ENCODE peak calls at places on chromosomes 5 and 9, in eight cellular contexts. K is lung; Y is right lobe of liver; G is A549; L is CD8-positive, alpha-beta T cell; H is lower lobe of right lung; S is fibroblast of lung; T is IMR-90. O is an unnamed sample.

GRCh38 chr9:21060919-21061561 is 16.7 kb downstream of the IFNB1 start:
- DNase-seq in K (no peak), Y (no peak), G (no peak), L (no peak), H (no peak), S (peak; percentile 35), T (peak; percentile 36), O (no peak)

GRCh38 chr9:121750715-121751623 is 99.5 kb downstream of the DAB2IP start:
- DNase-seq in K (no peak), Y (no peak), G (no peak), L (no peak), H (no peak), S (no peak), T (no peak), O (no peak)

GRCh38 chr5:56522972-56523371 is 289.8 kb upstream of the ANKRD55 start:
- DNase-seq in K (no peak), Y (peak; percentile 66), G (no peak), L (no peak), H (no peak), S (peak; percentile 62), T (peak; percentile 24), O (peak; percentile 64)

GRCh38 chr5:141522301-141522700 is 33.4 kb downstream of the PCDHGC5 start:
- DNase-seq in K (no peak), Y (no peak), G (no peak), L (no peak), H (no peak), S (no peak), T (no peak), O (no peak)

GRCh38 chr5:36177715-36178556 is 26.0 kb downstream of the SKP2 start:
- DNase-seq in K (no peak), Y (no peak), G (peak; percentile 56), L (no peak), H (no peak), S (peak; percentile 80), T (peak; percentile 65), O (no peak)

GRCh38 chr9:69946800-69947437 is 96.7 kb upstream of the MAMDC2 start:
- DNase-seq in K (no peak), Y (no peak), G (peak; percentile 84), L (no peak), H (no peak), S (peak; percentile 95), T (peak; percentile 94), O (no peak)

GRCh38 chr9:130537346-130538050 is 41.9 kb upstream of the FUBP3 start:
- DNase-seq in K (no peak), Y (no peak), G (no peak), L (no peak), H (no peak), S (peak; percentile 11), T (no peak), O (peak; percentile 71)

GRCh38 chr5:179310439-179311090 is 34.7 kb downstream of the ADAMTS2 start:
- DNase-seq in K (no peak), Y (peak; percentile 44), G (no peak), L (no peak), H (no peak), S (no peak), T (no peak), O (no peak)

GRCh38 chr9:135501261-135502167 is 1.0 kb downstream of the MRPS2 start:
- DNase-seq in K (no peak), Y (no peak), G (peak; percentile 71), L (no peak), H (peak; percentile 79), S (no peak), T (no peak), O (no peak)

GRCh38 chr9:135500525-135501260 is at the start of gene MRPS2:
- DNase-seq in K (peak; percentile 87), Y (peak; percentile 91), G (peak; percentile 89), L (peak; percentile 79), H (peak; percentile 92), S (peak; percentile 87), T (peak; percentile 81), O (peak; percentile 96)

GRCh38 chr9:135500071-135500524 is 384 bp upstream of the MRPS2 start:
- DNase-seq in K (no peak), Y (no peak), G (no peak), L (no peak), H (no peak), S (peak; percentile 63), T (peak; percentile 44), O (no peak)

GRCh38 chr9:135499326-135500070 is 984 bp upstream of the MRPS2 start:
- DNase-seq in K (peak; percentile 96), Y (peak; percentile 98), G (peak; percentile 84), L (peak; percentile 87), H (peak; percentile 97), S (peak; percentile 87), T (peak; percentile 84), O (peak; percentile 99)

DNA sequence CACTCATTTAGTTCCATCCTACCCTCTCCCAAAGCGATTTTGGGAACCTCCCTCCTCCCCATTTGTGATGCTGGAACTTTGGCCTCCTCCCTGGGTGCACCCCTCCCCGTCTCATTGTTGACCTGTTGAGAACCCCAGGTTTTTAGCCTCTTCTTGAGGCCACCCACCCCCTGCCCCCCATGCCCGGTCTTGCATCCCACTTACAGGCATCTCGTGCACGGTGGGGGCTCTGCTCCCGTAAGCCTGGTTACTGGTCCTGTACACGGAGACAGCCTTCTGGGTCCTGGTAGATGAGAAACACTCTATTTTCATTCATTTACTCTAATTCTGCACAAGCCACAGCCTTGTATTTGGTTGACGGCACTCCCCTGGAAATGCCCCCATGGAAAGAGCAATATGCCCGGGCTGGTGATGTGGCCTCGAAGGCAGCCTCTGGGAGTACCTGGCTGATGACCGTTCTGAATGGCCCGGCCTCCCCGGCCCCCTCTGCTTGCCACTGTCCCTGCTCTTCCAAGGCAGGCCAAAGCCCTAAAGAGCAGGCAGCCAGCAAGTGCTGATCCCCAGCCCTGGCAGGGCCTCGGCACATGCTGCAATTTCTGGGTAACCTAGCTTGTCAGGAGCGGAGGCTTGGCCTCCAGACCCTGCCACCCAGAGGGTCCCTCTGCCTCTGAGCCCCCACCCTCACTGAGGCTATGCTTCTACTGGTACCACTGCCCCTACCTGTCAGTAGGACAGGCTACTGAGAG is 1.9 kb upstream of the MRPS2 start:
- DNase-seq in K (no peak), Y (peak; percentile 46), G (no peak), L (no peak), H (peak; percentile 32), S (no peak), T (no peak), O (peak; percentile 50)
- H3K4me3 ChIP-seq in K (no peak overlapping the region), Y (no peak overlapping the region), G (no peak overlapping the region), L (no peak overlapping the region), H (peak overlapping the region; percentile 79), S (no peak overlapping the region), T (no peak overlapping the region), O (no peak overlapping the region)

GRCh38 chr5:131431794-131432193 is 167.9 kb downstream of the CDC42SE2 start:
- DNase-seq in K (no peak), Y (no peak), G (no peak), L (no peak), H (no peak), S (no peak), T (no peak), O (no peak)

GRCh38 chr5:131430794-131431193 is 166.9 kb downstream of the CDC42SE2 start:
- DNase-seq in K (no peak), Y (no peak), G (no peak), L (no peak), H (no peak), S (peak; percentile 51), T (peak; percentile 58), O (no peak)

GRCh38 chr5:131423056-131423455 is 159.2 kb downstream of the CDC42SE2 start:
- DNase-seq in K (no peak), Y (no peak), G (peak; percentile 27), L (no peak), H (no peak), S (peak; percentile 59), T (peak; percentile 27), O (no peak)

DNA sequence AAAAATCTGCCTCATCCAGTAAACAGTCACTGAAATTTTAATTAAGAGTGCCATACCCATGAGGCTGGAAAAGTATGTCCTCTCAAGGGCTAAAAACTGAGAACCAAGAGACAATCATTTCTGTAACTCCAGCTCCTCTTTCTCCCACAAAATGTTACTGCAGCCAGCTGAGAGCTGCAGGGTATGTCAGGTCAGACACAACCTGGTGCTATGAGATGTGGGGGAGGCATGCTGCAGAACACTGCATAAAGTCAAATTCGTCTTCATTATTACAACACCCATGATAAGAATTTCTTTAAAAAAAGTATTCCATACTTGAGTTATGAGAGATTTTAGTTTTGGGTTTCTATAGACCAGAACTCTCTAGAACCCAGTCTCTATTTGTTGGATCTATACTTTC is 162.2 kb downstream of the CDC42SE2 start:
- DNase-seq in K (no peak), Y (no peak), G (no peak), L (no peak), H (no peak), S (no peak), T (no peak), O (no peak)
- H3K27ac ChIP-seq in K (no peak overlapping the region), Y (no peak overlapping the region), G (no peak overlapping the region), L (no peak overlapping the region), H (no peak overlapping the region), S (no peak overlapping the region), T (no peak overlapping the region), O (no peak overlapping the region)

DNA sequence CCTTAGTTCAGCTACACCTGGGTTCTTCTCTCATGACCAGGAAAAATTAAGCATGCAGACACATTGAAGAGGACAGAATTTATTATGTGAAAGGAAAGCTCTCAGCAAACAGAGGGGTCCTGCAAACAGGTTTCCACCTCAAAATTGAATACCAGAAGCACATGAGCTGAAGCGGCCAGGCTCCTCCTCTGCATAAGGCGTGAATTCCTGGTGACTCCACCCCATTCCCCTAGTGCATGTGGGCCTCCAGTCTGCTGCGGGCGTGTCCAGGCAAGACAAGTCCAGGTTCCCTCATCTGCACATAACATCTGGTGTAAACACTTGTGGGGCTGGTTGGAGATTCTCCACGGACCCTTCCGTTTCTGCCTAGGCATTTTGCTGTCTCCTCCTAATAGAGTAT is 1156.4 kb downstream of the FOXD4L5 start:
- DNase-seq in K (no peak), Y (no peak), G (peak; percentile 2), L (no peak), H (no peak), S (no peak), T (no peak), O (no peak)
- H3K4me3 ChIP-seq in K (no peak overlapping the region), Y (no peak overlapping the region), G (no peak overlapping the region), L (no peak overlapping the region), H (no peak overlapping the region), S (no peak overlapping the region), T (no peak overlapping the region), O (no peak overlapping the region)

GRCh38 chr9:18330736-18331335 is 143.1 kb upstream of the ADAMTSL1 start:
- DNase-seq in K (no peak), Y (no peak), G (no peak), L (no peak), H (no peak), S (no peak), T (no peak), O (no peak)
- H3K27ac ChIP-seq in K (no peak overlapping the region), Y (no peak overlapping the region), G (no peak overlapping the region), L (no peak overlapping the region), H (no peak overlapping the region), S (no peak overlapping the region), T (no peak overlapping the region), O (no peak overlapping the region)